ENCODE peak calls at places on chromosomes 16 and 17, in ten cellular contexts. V, B, Z, T, C, Y, Q, M, S and G are unnamed samples.

GRCh38 chr16:11783319-11784047 is 13.6 kb downstream of the ZC3H7A start:
- DNase-seq in V (peak), B (peak), Z (peak), T (peak), C (peak), Y (peak), Q (peak), M (peak), S (no peak), G (peak)

GRCh38 chr17:40618754-40619625 is 28.6 kb downstream of the SMARCE1 start:
- DNase-seq in V (no peak), B (no peak), Z (no peak), T (no peak), C (no peak), Y (no peak), Q (no peak), M (no peak), S (no peak), G (no peak)

GRCh38 chr16:68371706-68372380 is 61.0 kb downstream of the PRMT7 start:
- DNase-seq in V (no peak), B (no peak), Z (no peak), T (no peak), C (no peak), Y (no peak), Q (no peak), M (no peak), S (no peak), G (no peak)

GRCh38 chr17:2904135-2904534 is 107.9 kb downstream of the RAP1GAP2 start:
- DNase-seq in V (no peak), B (peak), Z (no peak), T (peak), C (no peak), Y (peak), Q (no peak), M (peak), S (peak), G (no peak)

GRCh38 chr17:29145289-29146058 is 34.7 kb downstream of the MYO18A start:
- DNase-seq in V (no peak), B (peak), Z (peak), T (peak), C (peak), Y (peak), Q (peak), M (peak), S (peak), G (peak)

GRCh38 chr17:15926039-15926740 is 18.7 kb upstream of the ADORA2B start:
- DNase-seq in V (no peak), B (no peak), Z (peak), T (peak), C (no peak), Y (no peak), Q (no peak), M (no peak), S (no peak), G (no peak)

GRCh38 chr16:3017806-3018506 is at the start of gene CLDN6:
- DNase-seq in V (no peak), B (no peak), Z (no peak), T (no peak), C (no peak), Y (no peak), Q (no peak), M (no peak), S (peak), G (peak)

GRCh38 chr17:30917050-30917449 is 4.7 kb upstream of the ADAP2 start:
- DNase-seq in V (no peak), B (no peak), Z (no peak), T (no peak), C (no peak), Y (no peak), Q (no peak), M (no peak), S (no peak), G (no peak)

GRCh38 chr17:77280304-77280910 is 139.6 kb downstream of the SEC14L1 start:
- DNase-seq in V (peak), B (peak), Z (peak), T (peak), C (no peak), Y (no peak), Q (no peak), M (peak), S (peak), G (no peak)

GRCh38 chr16:46803373-46803772 is 27.6 kb downstream of the C16orf87 start:
- DNase-seq in V (no peak), B (no peak), Z (no peak), T (no peak), C (no peak), Y (no peak), Q (no peak), M (no peak), S (no peak), G (no peak)

GRCh38 chr16:86193528-86194193 is 294.7 kb downstream of the IRF8 start:
- DNase-seq in V (no peak), B (no peak), Z (no peak), T (no peak), C (no peak), Y (no peak), Q (no peak), M (no peak), S (no peak), G (no peak)

GRCh38 chr16:1100084-1100800 is 4.2 kb upstream of the C1QTNF8 start:
- DNase-seq in V (no peak), B (no peak), Z (no peak), T (no peak), C (no peak), Y (no peak), Q (no peak), M (no peak), S (no peak), G (no peak)

GRCh38 chr17:20914658-20915057 is 128.2 kb downstream of the USP22 start:
- DNase-seq in V (no peak), B (no peak), Z (no peak), T (no peak), C (no peak), Y (no peak), Q (no peak), M (no peak), S (no peak), G (no peak)

GRCh38 chr16:17470871-17471744 is at the start of gene XYLT1:
- DNase-seq in V (peak), B (peak), Z (peak), T (peak), C (peak), Y (no peak), Q (no peak), M (peak), S (peak), G (no peak)

GRCh38 chr16:13997933-13998332 is 73.2 kb upstream of the MRTFB start:
- DNase-seq in V (no peak), B (no peak), Z (no peak), T (no peak), C (peak), Y (peak), Q (no peak), M (no peak), S (no peak), G (peak)

GRCh38 chr17:44348234-44348987 is 3.3 kb downstream of the GRN start:
- DNase-seq in V (peak), B (peak), Z (no peak), T (no peak), C (peak), Y (no peak), Q (no peak), M (no peak), S (no peak), G (peak)

GRCh38 chr17:82365586-82366295 is 5.8 kb upstream of the UTS2R start:
- DNase-seq in V (no peak), B (no peak), Z (no peak), T (no peak), C (no peak), Y (no peak), Q (no peak), M (no peak), S (no peak), G (no peak)

GRCh38 chr16:68636064-68636551 is 9.0 kb upstream of the CDH3 start:
- DNase-seq in V (peak), B (peak), Z (peak), T (no peak), C (no peak), Y (no peak), Q (no peak), M (peak), S (no peak), G (no peak)

GRCh38 chr16:69860233-69861231 is 90.6 kb upstream of the CLEC18A start:
- DNase-seq in V (no peak), B (no peak), Z (no peak), T (no peak), C (no peak), Y (no peak), Q (no peak), M (no peak), S (no peak), G (no peak)

GRCh38 chr16:11175850-11176341 is 80.1 kb downstream of the SOCS1 start:
- DNase-seq in V (no peak), B (no peak), Z (no peak), T (no peak), C (peak), Y (no peak), Q (no peak), M (no peak), S (no peak), G (peak)

GRCh38 chr16:71479420-71479819 is 9.7 kb downstream of the ZNF19 start:
- DNase-seq in V (no peak), B (peak), Z (peak), T (peak), C (no peak), Y (no peak), Q (no peak), M (no peak), S (peak), G (no peak)

GRCh38 chr17:28689011-28689410 is 22.7 kb downstream of the PROCA1 start:
- DNase-seq in V (no peak), B (no peak), Z (no peak), T (no peak), C (no peak), Y (no peak), Q (no peak), M (no peak), S (no peak), G (no peak)

GRCh38 chr17:77516902-77517301 is 376.1 kb downstream of the SEC14L1 start:
- DNase-seq in V (no peak), B (peak), Z (peak), T (peak), C (no peak), Y (no peak), Q (no peak), M (peak), S (peak), G (no peak)

GRCh38 chr16:73171901-73172619 is 124.1 kb upstream of the ZFHX3 start:
- DNase-seq in V (no peak), B (no peak), Z (no peak), T (no peak), C (no peak), Y (no peak), Q (no peak), M (no peak), S (peak), G (no peak)

GRCh38 chr16:88309905-88310259 is 72.9 kb upstream of the ZNF469 start:
- DNase-seq in V (no peak), B (no peak), Z (no peak), T (no peak), C (no peak), Y (no peak), Q (no peak), M (no peak), S (no peak), G (no peak)

GRCh38 chr16:10871157-10871991 is 5.6 kb upstream of the CIITA start:
- DNase-seq in V (peak), B (peak), Z (peak), T (peak), C (no peak), Y (peak), Q (peak), M (peak), S (no peak), G (peak)

GRCh38 chr17:82380860-82381702 is 9.5 kb downstream of the UTS2R start:
- DNase-seq in V (no peak), B (peak), Z (peak), T (no peak), C (no peak), Y (no peak), Q (no peak), M (no peak), S (no peak), G (no peak)

GRCh38 chr17:76053230-76054111 is 18.8 kb downstream of the SRP68 start:
- DNase-seq in V (peak), B (peak), Z (peak), T (peak), C (no peak), Y (no peak), Q (no peak), M (peak), S (no peak), G (no peak)

GRCh38 chr17:41642252-41643156 is 18.1 kb upstream of the KRT17 start:
- DNase-seq in V (no peak), B (peak), Z (no peak), T (no peak), C (no peak), Y (no peak), Q (no peak), M (no peak), S (no peak), G (no peak)

GRCh38 chr16:694187-694862 is 4.1 kb upstream of the WDR24 start:
- DNase-seq in V (no peak), B (no peak), Z (no peak), T (no peak), C (no peak), Y (no peak), Q (no peak), M (no peak), S (peak), G (no peak)

GRCh38 chr16:58661199-58661830 is 23.3 kb downstream of the SLC38A7 start:
- DNase-seq in V (peak), B (peak), Z (peak), T (peak), C (peak), Y (peak), Q (no peak), M (peak), S (peak), G (peak)

GRCh38 chr16:10965440-10966039 is 21.2 kb downstream of the CLEC16A start:
- DNase-seq in V (no peak), B (no peak), Z (no peak), T (no peak), C (peak), Y (no peak), Q (no peak), M (no peak), S (no peak), G (peak)

GRCh38 chr17:67492824-67493490 is 115.9 kb downstream of the PITPNC1 start:
- DNase-seq in V (no peak), B (no peak), Z (no peak), T (no peak), C (no peak), Y (no peak), Q (no peak), M (peak), S (peak), G (no peak)

GRCh38 chr16:78271981-78272380 is 172.5 kb downstream of the WWOX start:
- DNase-seq in V (no peak), B (no peak), Z (no peak), T (no peak), C (no peak), Y (no peak), Q (no peak), M (no peak), S (no peak), G (no peak)

GRCh38 chr17:72691601-72692000 is 400.9 kb downstream of the SLC39A11 start:
- DNase-seq in V (no peak), B (peak), Z (peak), T (peak), C (no peak), Y (no peak), Q (no peak), M (peak), S (no peak), G (no peak)

GRCh38 chr17:2025220-2025621 is at the start of gene RTN4RL1:
- DNase-seq in V (peak), B (peak), Z (peak), T (peak), C (peak), Y (no peak), Q (peak), M (peak), S (peak), G (peak)